ENCODE peak calls at places on chromosomes 16 and 17, in five cellular contexts. One of them, this sample, is unnamed.
A peak's percentile ranks its signal among the peaks of the same experiment; 100 is the strongest.

GRCh38 chr17:82120148-82120547 is 22.1 kb upstream of the FASN start:
- DNase-seq in HT-29: no peak
- DNase-seq in ACHN: no peak
- DNase-seq in iris pigment epithelial cell: peak; percentile 35
- DNase-seq in GM19239: no peak
- DNase-seq in this sample: no peak

GRCh38 chr17:48002920-48003685 is 32.2 kb downstream of the CDK5RAP3 start:
- DNase-seq in HT-29: no peak
- DNase-seq in ACHN: no peak
- DNase-seq in iris pigment epithelial cell: peak; percentile 40
- DNase-seq in GM19239: no peak
- DNase-seq in this sample: no peak

GRCh38 chr16:25374556-25374955 is 116.9 kb upstream of the ZKSCAN2 start:
- DNase-seq in GM19239: no peak
- DNase-seq in ACHN: no peak
- DNase-seq in HT-29: no peak
- DNase-seq in iris pigment epithelial cell: no peak
- DNase-seq in this sample: no peak

GRCh38 chr16:67537636-67538591 is 9.3 kb downstream of the RIPOR1 start:
- DNase-seq in iris pigment epithelial cell: no peak
- DNase-seq in GM19239: peak; percentile 69
- DNase-seq in HT-29: no peak
- DNase-seq in ACHN: no peak
- DNase-seq in this sample: no peak

GRCh38 chr17:82098939-82099765 is 1.1 kb upstream of the FASN start:
- DNase-seq in HT-29: no peak
- DNase-seq in iris pigment epithelial cell: no peak
- DNase-seq in GM19239: no peak
- DNase-seq in ACHN: no peak
- DNase-seq in this sample: no peak

GRCh38 chr17:13306310-13306962 is 288.6 kb upstream of the ELAC2 start:
- DNase-seq in ACHN: peak; percentile 92
- DNase-seq in iris pigment epithelial cell: peak; percentile 94
- DNase-seq in GM19239: no peak
- DNase-seq in HT-29: peak; percentile 40
- DNase-seq in this sample: no peak

GRCh38 chr17:56697190-56697589 is 103.7 kb downstream of the NOG start:
- DNase-seq in iris pigment epithelial cell: no peak
- DNase-seq in GM19239: no peak
- DNase-seq in HT-29: no peak
- DNase-seq in ACHN: no peak
- DNase-seq in this sample: no peak

GRCh38 chr16:57536306-57537193 is at the start of gene CCDC102A:
- DNase-seq in HT-29: no peak
- DNase-seq in ACHN: no peak
- DNase-seq in iris pigment epithelial cell: no peak
- DNase-seq in GM19239: no peak
- DNase-seq in this sample: no peak

GRCh38 chr17:29844339-29845048 is 85.5 kb downstream of the SSH2 start:
- DNase-seq in iris pigment epithelial cell: peak; percentile 15
- DNase-seq in GM19239: no peak
- DNase-seq in ACHN: no peak
- DNase-seq in HT-29: no peak
- DNase-seq in this sample: no peak

GRCh38 chr17:16044484-16044883 is 44.9 kb downstream of the TTC19 start:
- DNase-seq in iris pigment epithelial cell: no peak
- DNase-seq in GM19239: no peak
- DNase-seq in HT-29: no peak
- DNase-seq in ACHN: no peak
- DNase-seq in this sample: no peak

GRCh38 chr17:49076575-49077384 is 55.8 kb upstream of the B4GALNT2 start:
- DNase-seq in ACHN: no peak
- DNase-seq in iris pigment epithelial cell: peak; percentile 93
- DNase-seq in GM19239: no peak
- DNase-seq in HT-29: no peak
- DNase-seq in this sample: no peak

GRCh38 chr16:85100265-85100664 is 12.0 kb downstream of the CIBAR2 start:
- DNase-seq in ACHN: no peak
- DNase-seq in iris pigment epithelial cell: no peak
- DNase-seq in GM19239: no peak
- DNase-seq in HT-29: no peak
- DNase-seq in this sample: no peak

GRCh38 chr16:70437582-70438324 is 1.1 kb downstream of the ST3GAL2 start:
- DNase-seq in ACHN: peak; percentile 59
- DNase-seq in iris pigment epithelial cell: peak; percentile 68
- DNase-seq in HT-29: peak; percentile 26
- DNase-seq in GM19239: no peak
- DNase-seq in this sample: peak; percentile 49

GRCh38 chr17:45924332-45924820 is 30.0 kb downstream of the MAPT start:
- DNase-seq in HT-29: no peak
- DNase-seq in GM19239: no peak
- DNase-seq in ACHN: no peak
- DNase-seq in iris pigment epithelial cell: no peak
- DNase-seq in this sample: no peak

GRCh38 chr16:22126037-22126558 is 33.8 kb downstream of the VWA3A start:
- DNase-seq in iris pigment epithelial cell: peak; percentile 10
- DNase-seq in ACHN: no peak
- DNase-seq in HT-29: no peak
- DNase-seq in GM19239: no peak
- DNase-seq in this sample: no peak

GRCh38 chr16:71344315-71344905 is 14.1 kb upstream of the CALB2 start:
- DNase-seq in ACHN: no peak
- DNase-seq in iris pigment epithelial cell: no peak
- DNase-seq in HT-29: peak; percentile 83
- DNase-seq in GM19239: no peak
- DNase-seq in this sample: no peak

GRCh38 chr17:11979795-11980194 is 17.5 kb downstream of the ZNF18 start:
- DNase-seq in iris pigment epithelial cell: no peak
- DNase-seq in ACHN: no peak
- DNase-seq in GM19239: no peak
- DNase-seq in HT-29: no peak
- DNase-seq in this sample: no peak

GRCh38 chr17:47850692-47851573 is at the start of gene SP6:
- DNase-seq in ACHN: peak; percentile 83
- DNase-seq in HT-29: peak; percentile 93
- DNase-seq in GM19239: peak; percentile 56
- DNase-seq in iris pigment epithelial cell: peak; percentile 48
- DNase-seq in this sample: peak; percentile 62

GRCh38 chr16:50193594-50193993 is 40.5 kb downstream of the TENT4B start:
- DNase-seq in ACHN: no peak
- DNase-seq in iris pigment epithelial cell: no peak
- DNase-seq in HT-29: no peak
- DNase-seq in GM19239: no peak
- DNase-seq in this sample: no peak

GRCh38 chr17:15169676-15170075 is 95.5 kb downstream of the PMP22 start:
- DNase-seq in iris pigment epithelial cell: peak; percentile 39
- DNase-seq in ACHN: no peak
- DNase-seq in GM19239: no peak
- DNase-seq in HT-29: no peak
- DNase-seq in this sample: no peak

GRCh38 chr16:5024632-5025031 is 9.1 kb downstream of the NAGPA start:
- DNase-seq in iris pigment epithelial cell: no peak
- DNase-seq in HT-29: peak; percentile 75
- DNase-seq in ACHN: peak; percentile 60
- DNase-seq in GM19239: no peak
- DNase-seq in this sample: peak; percentile 11

GRCh38 chr16:26526633-26527032 is 540.1 kb upstream of the C16orf82 start:
- DNase-seq in HT-29: no peak
- DNase-seq in iris pigment epithelial cell: no peak
- DNase-seq in ACHN: no peak
- DNase-seq in GM19239: no peak
- DNase-seq in this sample: no peak

GRCh38 chr16:58034786-58035185 is 9.2 kb downstream of the MMP15 start:
- DNase-seq in iris pigment epithelial cell: no peak
- DNase-seq in HT-29: no peak
- DNase-seq in GM19239: no peak
- DNase-seq in ACHN: no peak
- DNase-seq in this sample: no peak

GRCh38 chr17:77483128-77483598 is 342.4 kb downstream of the SEC14L1 start:
- DNase-seq in ACHN: no peak
- DNase-seq in iris pigment epithelial cell: no peak
- DNase-seq in GM19239: no peak
- DNase-seq in HT-29: no peak
- DNase-seq in this sample: no peak

GRCh38 chr17:62876664-62877411 is 68.7 kb upstream of the MARCHF10 start:
- DNase-seq in ACHN: no peak
- DNase-seq in HT-29: no peak
- DNase-seq in iris pigment epithelial cell: peak; percentile 32
- DNase-seq in GM19239: no peak
- DNase-seq in this sample: no peak

GRCh38 chr17:45857977-45858708 is 13.5 kb downstream of the SPPL2C start:
- DNase-seq in GM19239: no peak
- DNase-seq in HT-29: peak; percentile 49
- DNase-seq in ACHN: peak; percentile 55
- DNase-seq in iris pigment epithelial cell: peak; percentile 34
- DNase-seq in this sample: peak; percentile 50

GRCh38 chr16:77556203-77556602 is 121.4 kb upstream of the ADAMTS18 start:
- DNase-seq in GM19239: no peak
- DNase-seq in iris pigment epithelial cell: no peak
- DNase-seq in ACHN: peak; percentile 65
- DNase-seq in HT-29: no peak
- DNase-seq in this sample: no peak

GRCh38 chr17:4436846-4437245 is 3.1 kb downstream of the SPNS3 start:
- DNase-seq in GM19239: no peak
- DNase-seq in iris pigment epithelial cell: no peak
- DNase-seq in HT-29: no peak
- DNase-seq in ACHN: no peak
- DNase-seq in this sample: no peak

GRCh38 chr16:19165101-19165500 is 2.9 kb upstream of the SYT17 start:
- DNase-seq in iris pigment epithelial cell: peak; percentile 35
- DNase-seq in GM19239: no peak
- DNase-seq in HT-29: no peak
- DNase-seq in ACHN: no peak
- DNase-seq in this sample: no peak

GRCh38 chr17:77235370-77236080 is 94.8 kb downstream of the SEC14L1 start:
- DNase-seq in HT-29: no peak
- DNase-seq in iris pigment epithelial cell: peak; percentile 89
- DNase-seq in GM19239: peak; percentile 59
- DNase-seq in ACHN: no peak
- DNase-seq in this sample: no peak

GRCh38 chr16:17467923-17468540 is 2.7 kb downstream of the XYLT1 start:
- DNase-seq in GM19239: no peak
- DNase-seq in ACHN: peak; percentile 14
- DNase-seq in iris pigment epithelial cell: peak; percentile 7
- DNase-seq in HT-29: peak; percentile 11
- DNase-seq in this sample: peak; percentile 21

GRCh38 chr16:732936-733335 is 6.0 kb downstream of the HAGHL start:
- DNase-seq in GM19239: no peak
- DNase-seq in ACHN: peak; percentile 52
- DNase-seq in iris pigment epithelial cell: no peak
- DNase-seq in HT-29: no peak
- DNase-seq in this sample: no peak

GRCh38 chr16:10970065-10970464 is 25.7 kb downstream of the CLEC16A start:
- DNase-seq in HT-29: no peak
- DNase-seq in ACHN: no peak
- DNase-seq in GM19239: no peak
- DNase-seq in iris pigment epithelial cell: no peak
- DNase-seq in this sample: no peak